ENCODE peak calls at places on chromosomes 12 and 14, in five cellular contexts. K is stimulated activated CD4-positive, alpha-beta T cell treated with anti-CD3 and anti-CD28 coated beads, Interleukin-1b, Interleukin-23, amount 100 ng/mL, for 24 hours; T is activated CD4-positive, alpha-beta memory T cell treated with anti-CD3 and anti-CD28 coated beads, Interleukin-2, amount 10 ng/mL, durations not matched to agents 7 days and 5 days; G is GM13977; F is stomach. I is an unnamed sample.

GRCh38 chr14:69845050-69845581 is 34.1 kb upstream of the SMOC1 start:
- DNase-seq in T (no peak), G (peak; percentile 67), F (no peak), K (no peak), I (no peak)

GRCh38 chr14:95236221-95236620 is 78.9 kb upstream of the DICER1 start:
- DNase-seq in T (no peak), F (no peak), G (no peak), K (no peak), I (no peak)

GRCh38 chr14:105980224-105980623 is 453.8 kb downstream of the TMEM121 start:
- DNase-seq in G (no peak), K (no peak), F (no peak), T (no peak), I (no peak)

GRCh38 chr12:28088566-28089277 is 101.5 kb upstream of the CCDC91 start:
- DNase-seq in G (no peak), F (no peak), K (no peak), T (no peak), I (peak; percentile 14)

GRCh38 chr14:85319998-85320397 is 209.9 kb upstream of the FLRT2 start:
- DNase-seq in F (no peak), K (no peak), G (no peak), T (no peak), I (peak; percentile 43)

GRCh38 chr12:6952860-6953416 is 1.8 kb downstream of the PTPN6 start:
- DNase-seq in G (no peak), F (no peak), T (no peak), K (no peak), I (no peak)

GRCh38 chr14:50421499-50421898 is 24.8 kb upstream of the CDKL1 start:
- DNase-seq in T (no peak), F (no peak), K (no peak), G (no peak), I (no peak)

GRCh38 chr12:98352835-98353234 is 162.6 kb upstream of the TMPO start:
- DNase-seq in G (no peak), K (no peak), T (no peak), F (no peak), I (peak; percentile 30)

GRCh38 chr14:94853920-94854319 is 84.0 kb upstream of the GSC start:
- DNase-seq in T (no peak), G (no peak), K (no peak), F (no peak), I (no peak)

I was measured in MCF 10A.